ENCODE peak calls at places on chromosomes 3 and 15, in eight cellular contexts. V, I, J, A, Y, B, O and X are unnamed samples. For H3K4me1 and H3K36me3, the result is how much of the 10 kb centered on the place peaks cover.

GRCh38 chr3:13537926-13538325 is 11.0 kb upstream of the FBLN2 start:
- DNase-seq in A (no peak), V (no peak), O (no peak), B (no peak), Y (no peak), I (peak), J (no peak), X (no peak)

GRCh38 chr3:108051005-108051404 is 39.8 kb downstream of the CD47 start:
- DNase-seq in O (no peak), I (no peak), J (no peak), Y (no peak), B (no peak), V (no peak), A (no peak), X (no peak)

GRCh38 chr3:54527521-54527920 is 400.3 kb downstream of the LRTM1 start:
- DNase-seq in I (no peak), Y (no peak), B (no peak), O (no peak), V (no peak), J (no peak), A (no peak), X (no peak)

GRCh38 chr3:142086581-142087090 is 62.7 kb downstream of the TFDP2 start:
- DNase-seq in Y (no peak), V (no peak), I (no peak), B (no peak), A (no peak), J (peak), O (no peak), X (no peak)

GRCh38 chr15:68820205-68820588 is 498 bp downstream of the ANP32A start:
- DNase-seq in A (peak), V (peak), Y (peak), I (no peak), J (peak), B (peak), O (no peak), X (peak)

GRCh38 chr3:194767430-194768207 is 81.9 kb downstream of the FAM43A start:
- DNase-seq in V (no peak), I (no peak), Y (no peak), A (no peak), B (no peak), O (no peak), J (no peak), X (no peak)

GRCh38 chr15:48644498-48644826 is 1.0 kb downstream of the FBN1 start:
- DNase-seq in I (no peak), B (no peak), J (no peak), O (no peak), Y (no peak), V (peak), A (no peak), X (no peak)

GRCh38 chr3:98733055-98733777 is 29.9 kb upstream of the ST3GAL6 start:
- DNase-seq in O (peak), Y (peak), A (peak), V (peak), J (peak), I (no peak), B (peak), X (no peak)

GRCh38 chr3:16801223-16801622 is 83.5 kb upstream of the PLCL2 start:
- DNase-seq in B (no peak), I (no peak), O (no peak), A (no peak), J (no peak), Y (peak), V (no peak), X (no peak)

GRCh38 chr3:124246366-124246765 is 254.4 kb upstream of the ROPN1 start:
- DNase-seq in O (no peak), B (no peak), A (no peak), J (no peak), Y (no peak), V (no peak), I (no peak), X (no peak)

GRCh38 chr3:162117961-162118360 is 621.4 kb downstream of the OTOL1 start:
- DNase-seq in V (no peak), Y (peak), O (no peak), I (no peak), J (no peak), A (no peak), B (no peak), X (no peak)

GRCh38 chr15:101805605-101806345 is 2.5 kb downstream of the OR4F6 start:
- DNase-seq in I (no peak), O (no peak), A (no peak), J (no peak), V (no peak), Y (no peak), B (no peak), X (no peak)

GRCh38 chr3:3907023-3907422 is 107.8 kb downstream of the LRRN1 start:
- DNase-seq in J (no peak), I (no peak), A (no peak), V (no peak), Y (no peak), O (no peak), B (no peak), X (no peak)

GRCh38 chr3:5071061-5071460 is 51.0 kb upstream of the ARL8B start:
- DNase-seq in A (no peak), I (no peak), V (no peak), O (no peak), J (no peak), B (no peak), Y (no peak), X (no peak)

GRCh38 chr3:156307704-156308103 is 187.3 kb downstream of the KCNAB1 start:
- DNase-seq in J (peak), B (peak), Y (no peak), A (peak), V (peak), I (no peak), O (no peak), X (no peak)

GRCh38 chr15:46126581-46126980 is 491.8 kb downstream of the SQOR start:
- DNase-seq in B (no peak), A (no peak), V (no peak), O (no peak), I (no peak), J (no peak), Y (no peak), X (no peak)

GRCh38 chr3:48320994-48321393 is 12.5 kb downstream of the SPINK8 start:
- DNase-seq in A (no peak), I (no peak), V (no peak), B (no peak), O (no peak), J (no peak), Y (no peak), X (no peak)

GRCh38 chr3:53382106-53382505 is 34.8 kb upstream of the DCP1A start:
- DNase-seq in J (no peak), B (no peak), A (no peak), V (no peak), Y (no peak), O (no peak), I (no peak), X (no peak)

GRCh38 chr3:63911395-63911900 is 735 bp downstream of the SCAANT1 start:
- DNase-seq in J (no peak), Y (no peak), B (no peak), V (no peak), A (no peak), O (no peak), I (no peak), X (no peak)

GRCh38 chr3:53045107-53045783 is 628 bp downstream of the SFMBT1 start:
- DNase-seq in A (peak), J (peak), V (peak), I (no peak), Y (peak), B (peak), O (peak), X (peak)

GRCh38 chr3:46406440-46406785 is 453 bp downstream of the CCR5AS start:
- DNase-seq in I (no peak), J (no peak), O (no peak), A (no peak), B (no peak), Y (no peak), V (no peak), X (no peak)

GRCh38 chr3:122508135-122508914 is 6.4 kb downstream of the KPNA1 start:
- DNase-seq in A (no peak), B (no peak), V (no peak), Y (no peak), O (no peak), I (no peak), J (no peak), X (no peak)
- H3K4me1 ChIP-seq in A (under half), B (under half), V (under half), Y (under half), O (under half), I (under half), J (under half), X (under half)

DNA sequence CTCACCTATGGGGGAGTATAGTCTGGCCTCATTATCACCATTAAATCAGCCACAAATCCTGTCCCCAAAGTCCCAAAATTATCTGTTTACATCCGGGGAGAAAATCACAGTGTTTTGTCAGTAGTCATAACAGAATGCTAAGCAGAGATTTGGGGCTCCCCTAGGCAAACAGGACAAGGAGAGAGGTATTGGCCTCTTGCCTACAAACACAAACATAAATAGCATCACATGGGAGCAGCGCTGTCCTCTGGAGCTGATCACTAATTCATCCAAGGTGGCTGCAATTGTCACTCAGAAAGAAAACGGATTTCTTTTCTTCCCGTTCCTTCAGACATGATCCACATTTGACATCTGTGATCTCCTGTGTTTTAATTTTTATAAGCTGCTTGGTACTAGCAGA is 1028.1 kb downstream of the NTRK3 start:
- DNase-seq in V (no peak), I (no peak), O (no peak), J (no peak), A (no peak), B (no peak), Y (no peak), X (no peak)
- H3K4me3 ChIP-seq in V (no peak), I (no peak), O (no peak), J (no peak), A (no peak), B (no peak), Y (no peak), X (no peak)

GRCh38 chr3:133633439-133633838 is 28.3 kb downstream of the TOPBP1 start:
- DNase-seq in V (no peak), J (no peak), Y (no peak), B (no peak), I (no peak), A (no peak), O (no peak), X (no peak)

GRCh38 chr3:133629146-133629545 is 32.6 kb downstream of the TOPBP1 start:
- DNase-seq in O (no peak), A (no peak), J (no peak), B (no peak), V (no peak), Y (no peak), I (no peak), X (no peak)

DNA sequence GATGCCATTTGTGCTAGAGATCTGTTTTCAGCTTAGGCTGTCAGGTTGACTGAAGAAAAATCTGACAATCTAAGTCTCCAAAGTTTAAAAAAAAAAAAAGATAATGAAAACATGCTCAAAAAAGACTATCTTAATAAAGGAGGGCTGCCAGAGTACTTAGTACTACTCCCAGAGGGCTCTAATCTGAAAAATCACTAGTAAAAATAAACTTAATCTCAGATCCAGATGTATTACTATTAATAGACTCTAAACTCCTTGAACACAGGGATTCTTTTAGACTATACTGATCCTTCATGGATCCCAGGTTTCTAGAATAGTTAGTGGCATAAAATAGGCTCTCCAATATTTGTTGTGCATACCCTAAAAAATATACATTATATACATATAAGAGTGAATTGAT is 34.0 kb downstream of the TOPBP1 start:
- DNase-seq in V (no peak), A (no peak), I (no peak), B (no peak), J (no peak), O (no peak), Y (no peak), X (no peak)
- H3K36me3 ChIP-seq in V (under half), A (under half), I (under half), B (under half), J (under half), O (under half), Y (under half), X (under half)

GRCh38 chr3:177596248-177596821 is 399.1 kb upstream of the TBL1XR1 start:
- DNase-seq in O (no peak), J (no peak), A (no peak), Y (no peak), I (peak), V (no peak), B (no peak), X (no peak)
- H3K4me1 ChIP-seq in O (half or more), J (under half), A (under half), Y (under half), I (under half), V (under half), B (half or more), X (half or more)